ENCODE peak calls at places on chromosomes 1 and 21, in eight cellular contexts. S is NCI-H187, V is OCI-LY7, Q is NT2/D1, R is AG20443, J is cardiac fibroblast, O is esophagus muscularis mucosa, W is posterior vena cava. B is an unnamed sample.

GRCh38 chr1:195550071-195550862 is 1058.0 kb downstream of the KCNT2 start:
- DNase-seq in S (no peak), V (no peak), Q (no peak), R (no peak), J (no peak), O (no peak), W (no peak), B (no peak)

GRCh38 chr21:41681939-41682718 is 84.7 kb downstream of the RIPK4 start:
- DNase-seq in S (no peak), V (no peak), Q (no peak), R (no peak), J (no peak), O (no peak), W (no peak), B (no peak)

GRCh38 chr1:109611308-109611950 is 8.0 kb downstream of the GNAT2 start:
- DNase-seq in S (no peak), V (no peak), Q (no peak), R (no peak), J (no peak), O (no peak), W (no peak), B (no peak)

GRCh38 chr1:154730251-154730650 is 122.3 kb upstream of the ADAR start:
- DNase-seq in S (no peak), V (no peak), Q (peak; percentile 79), R (peak; percentile 62), J (peak; percentile 77), O (no peak), W (peak; percentile 1), B (no peak)

GRCh38 chr1:203421246-203421645 is 54.4 kb upstream of the PRELP start:
- DNase-seq in S (no peak), V (no peak), Q (no peak), R (no peak), J (no peak), O (no peak), W (no peak), B (no peak)

GRCh38 chr21:40070871-40071270 is 203.6 kb downstream of the PCP4 start:
- DNase-seq in S (no peak), V (no peak), Q (no peak), R (no peak), J (no peak), O (no peak), W (no peak), B (no peak)

GRCh38 chr1:55235722-55236121 is 20.6 kb upstream of the USP24 start:
- DNase-seq in S (no peak), V (no peak), Q (no peak), R (peak; percentile 75), J (peak; percentile 54), O (no peak), W (no peak), B (no peak)

GRCh38 chr1:33329600-33330305 is 8.9 kb upstream of the A3GALT2 start:
- DNase-seq in S (no peak), V (no peak), Q (no peak), R (no peak), J (no peak), O (no peak), W (no peak), B (no peak)

GRCh38 chr1:25544243-25544764 is 898 bp downstream of the LDLRAP1 start:
- DNase-seq in S (no peak), V (peak; percentile 19), Q (no peak), R (no peak), J (no peak), O (no peak), W (no peak), B (no peak)

GRCh38 chr1:193819376-193819775 is 633.0 kb upstream of the B3GALT2 start:
- DNase-seq in S (no peak), V (no peak), Q (no peak), R (no peak), J (no peak), O (no peak), W (no peak), B (no peak)

GRCh38 chr21:38351176-38351959 is 94.6 kb downstream of the KCNJ15 start:
- DNase-seq in S (no peak), V (no peak), Q (no peak), R (no peak), J (peak; percentile 11), O (no peak), W (no peak), B (no peak)

GRCh38 chr1:63073530-63074306 is 248.6 kb upstream of the FOXD3 start:
- DNase-seq in S (no peak), V (no peak), Q (peak; percentile 11), R (peak; percentile 29), J (peak; percentile 4), O (no peak), W (no peak), B (no peak)

GRCh38 chr21:29656504-29657227 is 283.1 kb downstream of the GRIK1 start:
- DNase-seq in S (no peak), V (no peak), Q (no peak), R (peak; percentile 49), J (peak; percentile 64), O (no peak), W (no peak), B (no peak)

GRCh38 chr21:38950388-38951094 is 144.8 kb downstream of the ETS2 start:
- DNase-seq in S (no peak), V (no peak), Q (no peak), R (no peak), J (peak; percentile 53), O (no peak), W (no peak), B (no peak)

GRCh38 chr1:20589331-20590312 is 725 bp downstream of the CDA start:
- DNase-seq in S (no peak), V (no peak), Q (no peak), R (peak; percentile 77), J (peak; percentile 56), O (no peak), W (peak; percentile 94), B (no peak)

GRCh38 chr1:168202941-168203654 is 22.7 kb upstream of the SFT2D2 start:
- DNase-seq in S (no peak), V (no peak), Q (no peak), R (peak; percentile 89), J (peak; percentile 93), O (no peak), W (no peak), B (no peak)

GRCh38 chr1:177984761-177985160 is 14.9 kb upstream of the SEC16B start:
- DNase-seq in S (no peak), V (no peak), Q (no peak), R (no peak), J (no peak), O (no peak), W (no peak), B (no peak)

GRCh38 chr1:238832106-238832505 is 554.3 kb upstream of the CHRM3 start:
- DNase-seq in S (no peak), V (no peak), Q (peak; percentile 81), R (no peak), J (no peak), O (no peak), W (no peak), B (no peak)

GRCh38 chr1:43935711-43936427 is 2.3 kb downstream of the ARTN start:
- DNase-seq in S (no peak), V (no peak), Q (no peak), R (no peak), J (no peak), O (no peak), W (peak; percentile 68), B (no peak)

GRCh38 chr21:16457498-16457897 is 727.7 kb downstream of the USP25 start:
- DNase-seq in S (no peak), V (no peak), Q (no peak), R (no peak), J (no peak), O (no peak), W (no peak), B (no peak)

GRCh38 chr1:151401125-151401788 is 1.9 kb downstream of the PSMB4 start:
- DNase-seq in S (no peak), V (no peak), Q (no peak), R (no peak), J (no peak), O (no peak), W (no peak), B (no peak)

GRCh38 chr1:175802407-175803123 is 59.2 kb upstream of the TNR start:
- DNase-seq in S (no peak), V (no peak), Q (no peak), R (no peak), J (no peak), O (no peak), W (no peak), B (no peak)

GRCh38 chr1:11024545-11024944 is 12.1 kb downstream of the TARDBP start:
- DNase-seq in S (no peak), V (no peak), Q (no peak), R (no peak), J (no peak), O (no peak), W (no peak), B (no peak)

GRCh38 chr1:171434717-171435346 is 50.5 kb upstream of the PRRC2C start:
- DNase-seq in S (no peak), V (no peak), Q (no peak), R (peak; percentile 46), J (peak; percentile 93), O (no peak), W (no peak), B (no peak)

GRCh38 chr1:89547563-89548485 is 23.2 kb downstream of the LRRC8B start:
- DNase-seq in S (no peak), V (no peak), Q (no peak), R (peak; percentile 43), J (peak; percentile 70), O (no peak), W (no peak), B (no peak)

GRCh38 chr1:8396912-8397406 is 79.0 kb downstream of the SLC45A1 start:
- DNase-seq in S (no peak), V (peak; percentile 42), Q (no peak), R (peak; percentile 86), J (peak; percentile 96), O (no peak), W (no peak), B (no peak)

GRCh38 chr1:93605812-93606512 is 75.7 kb downstream of the BCAR3 start:
- DNase-seq in S (no peak), V (no peak), Q (no peak), R (peak; percentile 89), J (peak; percentile 89), O (no peak), W (no peak), B (no peak)

GRCh38 chr1:3060601-3061551 is 8.1 kb upstream of the PRDM16 start:
- DNase-seq in S (no peak), V (no peak), Q (no peak), R (no peak), J (no peak), O (no peak), W (peak; percentile 64), B (no peak)

GRCh38 chr1:85223334-85223733 is 22.5 kb upstream of the SYDE2 start:
- DNase-seq in S (no peak), V (no peak), Q (no peak), R (no peak), J (no peak), O (no peak), W (no peak), B (no peak)

GRCh38 chr1:18948048-18948912 is 8.2 kb downstream of the IFFO2 start:
- DNase-seq in S (no peak), V (no peak), Q (no peak), R (no peak), J (peak; percentile 52), O (no peak), W (no peak), B (peak; percentile 84)

GRCh38 chr21:33558777-33559421 is 16.1 kb downstream of the SON start:
- DNase-seq in S (no peak), V (no peak), Q (no peak), R (no peak), J (no peak), O (no peak), W (no peak), B (no peak)